ENCODE peak calls at places on chromosome 22, in seven cellular contexts. Z is mucosa of descending colon, R is putamen, N is NCI-H226, A is AG09319, K is foreskin fibroblast, H is tibial artery. Y is an unnamed sample.

GRCh38 chr22:42819412-42820069 is 37.5 kb downstream of the ARFGAP3 start:
- DNase-seq in R (no peak), H (no peak), N (no peak), K (no peak), Z (no peak), A (no peak), Y (no peak)

GRCh38 chr22:44523981-44524759 is 26.1 kb upstream of the RTL6 start:
- DNase-seq in A (peak; percentile 54), N (peak; percentile 26), H (no peak), Z (peak; percentile 48), K (peak; percentile 84), R (no peak), Y (peak; percentile 94)

GRCh38 chr22:40407831-40408717 is 37.7 kb downstream of the SGSM3 start:
- DNase-seq in N (no peak), H (no peak), R (no peak), K (no peak), A (no peak), Z (no peak), Y (no peak)

GRCh38 chr22:30234786-30235470 is 11.6 kb downstream of the LIF start:
- DNase-seq in H (no peak), A (no peak), R (no peak), N (peak; percentile 49), Z (no peak), K (peak; percentile 72), Y (peak; percentile 70)

GRCh38 chr22:38758276-38758945 is 2.6 kb upstream of the SUN2 start:
- DNase-seq in R (no peak), K (no peak), Z (peak; percentile 32), A (no peak), N (no peak), H (no peak), Y (no peak)

GRCh38 chr22:44088976-44089570 is 65.0 kb downstream of the PARVB start:
- DNase-seq in N (no peak), K (peak; percentile 66), Z (no peak), R (no peak), H (no peak), A (peak; percentile 30), Y (peak; percentile 90)

GRCh38 chr22:48478529-48479265 is 1349.0 kb downstream of the BRD1 start:
- DNase-seq in A (no peak), K (no peak), R (no peak), H (no peak), Z (no peak), N (no peak), Y (no peak)

GRCh38 chr22:48595511-48595905 is 1232.2 kb downstream of the BRD1 start:
- DNase-seq in N (no peak), A (no peak), K (no peak), Z (no peak), H (no peak), R (no peak), Y (no peak)

GRCh38 chr22:21951931-21952465 is 650 bp downstream of the PPM1F start:
- DNase-seq in A (no peak), H (no peak), N (no peak), K (peak; percentile 70), Z (peak; percentile 29), R (no peak), Y (peak; percentile 36)

GRCh38 chr22:24542641-24543040 is 12.3 kb downstream of the GUCD1 start:
- DNase-seq in N (no peak), A (no peak), H (no peak), K (no peak), R (no peak), Z (no peak), Y (no peak)

GRCh38 chr22:40081662-40082061 is 86.9 kb downstream of the FAM83F start:
- DNase-seq in Z (no peak), A (no peak), H (no peak), R (no peak), K (no peak), N (no peak), Y (no peak)

GRCh38 chr22:24191893-24192292 is 10.6 kb downstream of the SUSD2 start:
- DNase-seq in N (no peak), Z (no peak), H (no peak), A (no peak), R (no peak), K (no peak), Y (no peak)

GRCh38 chr22:35987487-35987886 is 41.1 kb downstream of the RBFOX2 start:
- DNase-seq in A (no peak), K (peak; percentile 76), H (no peak), R (no peak), N (no peak), Z (no peak), Y (peak; percentile 61)

GRCh38 chr22:46051646-46052045 is 74.7 kb upstream of the WNT7B start:
- DNase-seq in R (no peak), H (peak; percentile 19), N (no peak), Z (no peak), K (no peak), A (no peak), Y (no peak)